ENCODE peak calls at places on chromosomes 6 and 20, in four cellular contexts. A is left ventricle myocardium superior, H is RPMI7951, K is posterior vena cava. F is an unnamed sample.

GRCh38 chr20:46343358-46344357 is 35.4 kb upstream of the CDH22 start:
- DNase-seq in A (no peak), H (peak), K (no peak), F (peak)

GRCh38 chr6:130239755-130240154 is 17.0 kb upstream of the SAMD3 start:
- DNase-seq in A (no peak), H (no peak), K (no peak), F (no peak)

GRCh38 chr20:5835234-5835845 is 85.1 kb downstream of the SHLD1 start:
- DNase-seq in A (peak), H (peak), K (no peak), F (peak)

GRCh38 chr20:48704761-48705160 is 123.0 kb downstream of the PREX1 start:
- DNase-seq in A (no peak), H (no peak), K (peak), F (no peak)

GRCh38 chr6:155495011-155495768 is 39.6 kb upstream of the NOX3 start:
- DNase-seq in A (peak), H (peak), K (peak), F (peak)

GRCh38 chr6:119742188-119742803 is 392.7 kb upstream of the MAN1A1 start:
- DNase-seq in A (peak), H (peak), K (no peak), F (peak)

GRCh38 chr6:99080191-99080590 is 132.4 kb upstream of the FBXL4 start:
- DNase-seq in A (no peak), H (no peak), K (no peak), F (no peak)

GRCh38 chr20:36179170-36179945 is 24.8 kb downstream of the EPB41L1 start:
- DNase-seq in A (no peak), H (no peak), K (no peak), F (no peak)

GRCh38 chr20:62778601-62779416 is 17.5 kb upstream of the MRGBP start:
- DNase-seq in A (no peak), H (no peak), K (no peak), F (no peak)